ENCODE peak calls at places on chromosomes 12 and 14, in nine cellular contexts. One of them, this sample, is unnamed.

GRCh38 chr12:112005419-112006395 is 7.3 kb downstream of the TMEM116 start:
- DNase-seq in activated T-cell treated with anti-CD3 and anti-CD28 coated beads, Interleukin-2, amount 50 U/mL, for 4 hours: no peak
- DNase-seq in MCF 10A: peak
- DNase-seq in Right ventricle myocardium superior: no peak
- DNase-seq in naive B cell: no peak
- DNase-seq in stimulated activated CD4-positive, alpha-beta T cell treated with anti-CD3 and anti-CD28 coated beads, Interleukin-15, amount 100 ng/mL, for 24 hours: no peak
- DNase-seq in dorsolateral prefrontal cortex: no peak
- DNase-seq in central memory CD4-positive, alpha-beta T cell: no peak
- DNase-seq in left ventricle myocardium inferior: no peak
- DNase-seq in this sample: no peak

GRCh38 chr12:75990189-75990912 is 41.2 kb downstream of the PHLDA1 start:
- DNase-seq in activated T-cell treated with anti-CD3 and anti-CD28 coated beads, Interleukin-2, amount 50 U/mL, for 4 hours: no peak
- DNase-seq in dorsolateral prefrontal cortex: no peak
- DNase-seq in central memory CD4-positive, alpha-beta T cell: no peak
- DNase-seq in Right ventricle myocardium superior: no peak
- DNase-seq in naive B cell: no peak
- DNase-seq in left ventricle myocardium inferior: no peak
- DNase-seq in stimulated activated CD4-positive, alpha-beta T cell treated with anti-CD3 and anti-CD28 coated beads, Interleukin-15, amount 100 ng/mL, for 24 hours: no peak
- DNase-seq in MCF 10A: no peak
- DNase-seq in this sample: no peak

GRCh38 chr12:48388430-48388829 is 37.7 kb upstream of the ZNF641 start:
- DNase-seq in dorsolateral prefrontal cortex: no peak
- DNase-seq in central memory CD4-positive, alpha-beta T cell: no peak
- DNase-seq in MCF 10A: peak
- DNase-seq in Right ventricle myocardium superior: no peak
- DNase-seq in left ventricle myocardium inferior: no peak
- DNase-seq in activated T-cell treated with anti-CD3 and anti-CD28 coated beads, Interleukin-2, amount 50 U/mL, for 4 hours: no peak
- DNase-seq in stimulated activated CD4-positive, alpha-beta T cell treated with anti-CD3 and anti-CD28 coated beads, Interleukin-15, amount 100 ng/mL, for 24 hours: no peak
- DNase-seq in naive B cell: no peak
- DNase-seq in this sample: no peak

GRCh38 chr12:75978677-75979076 is 52.9 kb downstream of the PHLDA1 start:
- DNase-seq in activated T-cell treated with anti-CD3 and anti-CD28 coated beads, Interleukin-2, amount 50 U/mL, for 4 hours: no peak
- DNase-seq in MCF 10A: no peak
- DNase-seq in naive B cell: no peak
- DNase-seq in stimulated activated CD4-positive, alpha-beta T cell treated with anti-CD3 and anti-CD28 coated beads, Interleukin-15, amount 100 ng/mL, for 24 hours: peak
- DNase-seq in central memory CD4-positive, alpha-beta T cell: no peak
- DNase-seq in dorsolateral prefrontal cortex: no peak
- DNase-seq in Right ventricle myocardium superior: no peak
- DNase-seq in left ventricle myocardium inferior: no peak
- DNase-seq in this sample: no peak

GRCh38 chr12:96526110-96526509 is 36.7 kb downstream of the CFAP54 start:
- DNase-seq in naive B cell: no peak
- DNase-seq in stimulated activated CD4-positive, alpha-beta T cell treated with anti-CD3 and anti-CD28 coated beads, Interleukin-15, amount 100 ng/mL, for 24 hours: no peak
- DNase-seq in dorsolateral prefrontal cortex: no peak
- DNase-seq in central memory CD4-positive, alpha-beta T cell: no peak
- DNase-seq in Right ventricle myocardium superior: no peak
- DNase-seq in left ventricle myocardium inferior: no peak
- DNase-seq in activated T-cell treated with anti-CD3 and anti-CD28 coated beads, Interleukin-2, amount 50 U/mL, for 4 hours: no peak
- DNase-seq in MCF 10A: no peak
- DNase-seq in this sample: no peak

GRCh38 chr12:68779280-68779679 is 28.7 kb upstream of the MDM2 start:
- DNase-seq in central memory CD4-positive, alpha-beta T cell: no peak
- DNase-seq in stimulated activated CD4-positive, alpha-beta T cell treated with anti-CD3 and anti-CD28 coated beads, Interleukin-15, amount 100 ng/mL, for 24 hours: no peak
- DNase-seq in Right ventricle myocardium superior: no peak
- DNase-seq in left ventricle myocardium inferior: no peak
- DNase-seq in dorsolateral prefrontal cortex: no peak
- DNase-seq in MCF 10A: no peak
- DNase-seq in activated T-cell treated with anti-CD3 and anti-CD28 coated beads, Interleukin-2, amount 50 U/mL, for 4 hours: no peak
- DNase-seq in naive B cell: no peak
- DNase-seq in this sample: no peak

GRCh38 chr14:37864861-37865718 is 269.7 kb downstream of the TTC6 start:
- DNase-seq in MCF 10A: peak
- DNase-seq in dorsolateral prefrontal cortex: peak
- DNase-seq in stimulated activated CD4-positive, alpha-beta T cell treated with anti-CD3 and anti-CD28 coated beads, Interleukin-15, amount 100 ng/mL, for 24 hours: no peak
- DNase-seq in activated T-cell treated with anti-CD3 and anti-CD28 coated beads, Interleukin-2, amount 50 U/mL, for 4 hours: no peak
- DNase-seq in Right ventricle myocardium superior: no peak
- DNase-seq in central memory CD4-positive, alpha-beta T cell: no peak
- DNase-seq in left ventricle myocardium inferior: no peak
- DNase-seq in naive B cell: no peak
- DNase-seq in this sample: no peak

GRCh38 chr12:68772714-68773113 is 26.7 kb downstream of the SLC35E3 start:
- DNase-seq in Right ventricle myocardium superior: no peak
- DNase-seq in central memory CD4-positive, alpha-beta T cell: no peak
- DNase-seq in stimulated activated CD4-positive, alpha-beta T cell treated with anti-CD3 and anti-CD28 coated beads, Interleukin-15, amount 100 ng/mL, for 24 hours: no peak
- DNase-seq in MCF 10A: no peak
- DNase-seq in naive B cell: peak
- DNase-seq in dorsolateral prefrontal cortex: no peak
- DNase-seq in left ventricle myocardium inferior: no peak
- DNase-seq in activated T-cell treated with anti-CD3 and anti-CD28 coated beads, Interleukin-2, amount 50 U/mL, for 4 hours: no peak
- DNase-seq in this sample: no peak

GRCh38 chr12:104650541-104650940 is 193.8 kb downstream of the CHST11 start:
- DNase-seq in Right ventricle myocardium superior: peak
- DNase-seq in MCF 10A: no peak
- DNase-seq in dorsolateral prefrontal cortex: no peak
- DNase-seq in stimulated activated CD4-positive, alpha-beta T cell treated with anti-CD3 and anti-CD28 coated beads, Interleukin-15, amount 100 ng/mL, for 24 hours: no peak
- DNase-seq in central memory CD4-positive, alpha-beta T cell: no peak
- DNase-seq in activated T-cell treated with anti-CD3 and anti-CD28 coated beads, Interleukin-2, amount 50 U/mL, for 4 hours: no peak
- DNase-seq in left ventricle myocardium inferior: no peak
- DNase-seq in naive B cell: no peak
- DNase-seq in this sample: no peak

GRCh38 chr14:51653096-51653814 is 1.5 kb downstream of the FRMD6 start:
- DNase-seq in central memory CD4-positive, alpha-beta T cell: no peak
- DNase-seq in left ventricle myocardium inferior: no peak
- DNase-seq in dorsolateral prefrontal cortex: no peak
- DNase-seq in activated T-cell treated with anti-CD3 and anti-CD28 coated beads, Interleukin-2, amount 50 U/mL, for 4 hours: no peak
- DNase-seq in Right ventricle myocardium superior: no peak
- DNase-seq in MCF 10A: peak
- DNase-seq in stimulated activated CD4-positive, alpha-beta T cell treated with anti-CD3 and anti-CD28 coated beads, Interleukin-15, amount 100 ng/mL, for 24 hours: no peak
- DNase-seq in naive B cell: no peak
- DNase-seq in this sample: no peak

GRCh38 chr14:93970589-93970966 is 5.8 kb downstream of the ASB2 start:
- DNase-seq in MCF 10A: peak
- DNase-seq in central memory CD4-positive, alpha-beta T cell: peak
- DNase-seq in dorsolateral prefrontal cortex: no peak
- DNase-seq in stimulated activated CD4-positive, alpha-beta T cell treated with anti-CD3 and anti-CD28 coated beads, Interleukin-15, amount 100 ng/mL, for 24 hours: peak
- DNase-seq in activated T-cell treated with anti-CD3 and anti-CD28 coated beads, Interleukin-2, amount 50 U/mL, for 4 hours: peak
- DNase-seq in Right ventricle myocardium superior: no peak
- DNase-seq in naive B cell: peak
- DNase-seq in left ventricle myocardium inferior: no peak
- DNase-seq in this sample: no peak

GRCh38 chr12:71164166-71164876 is 6.5 kb upstream of the TSPAN8 start:
- DNase-seq in central memory CD4-positive, alpha-beta T cell: no peak
- DNase-seq in left ventricle myocardium inferior: no peak
- DNase-seq in Right ventricle myocardium superior: no peak
- DNase-seq in stimulated activated CD4-positive, alpha-beta T cell treated with anti-CD3 and anti-CD28 coated beads, Interleukin-15, amount 100 ng/mL, for 24 hours: no peak
- DNase-seq in naive B cell: no peak
- DNase-seq in MCF 10A: no peak
- DNase-seq in dorsolateral prefrontal cortex: no peak
- DNase-seq in activated T-cell treated with anti-CD3 and anti-CD28 coated beads, Interleukin-2, amount 50 U/mL, for 4 hours: no peak
- DNase-seq in this sample: no peak

This sample was measured in uterus.